ENCODE peak calls at places on chromosomes 6 and 20, in four cellular contexts. M is ovary, G is cardiac muscle cell, O is thyroid gland. T is an unnamed sample.

GRCh38 chr6:145051661-145052060 is 683.7 kb downstream of the EPM2A start:
- DNase-seq in M (no peak), G (no peak), O (no peak), T (no peak)

GRCh38 chr6:52231411-52232127 is 12.7 kb downstream of the IL17F start:
- DNase-seq in M (no peak), G (no peak), O (no peak), T (no peak)

GRCh38 chr20:22248052-22248667 is 336.2 kb downstream of the FOXA2 start:
- DNase-seq in M (no peak), G (peak), O (peak), T (no peak)

GRCh38 chr20:11499235-11499634 is 418.5 kb upstream of the BTBD3 start:
- DNase-seq in M (no peak), G (no peak), O (no peak), T (no peak)

GRCh38 chr6:79045966-79046365 is 32.1 kb downstream of the PHIP start:
- DNase-seq in M (no peak), G (no peak), O (no peak), T (no peak)

GRCh38 chr20:34200020-34200419 is 41.2 kb upstream of the ASIP start:
- DNase-seq in M (no peak), G (no peak), O (no peak), T (no peak)

GRCh38 chr6:105810922-105811482 is 275.1 kb upstream of the PRDM1 start:
- DNase-seq in M (no peak), G (no peak), O (no peak), T (no peak)

GRCh38 chr6:107561325-107561724 is 71.4 kb downstream of the SOBP start:
- DNase-seq in M (peak), G (peak), O (peak), T (no peak)

GRCh38 chr20:57482148-57482547 is 42.8 kb downstream of the CTCFL start:
- DNase-seq in M (no peak), G (no peak), O (peak), T (no peak)

GRCh38 chr6:164396071-164397047 is 913.0 kb downstream of the C6orf118 start:
- DNase-seq in M (no peak), G (peak), O (no peak), T (no peak)

GRCh38 chr6:12241493-12242214 is 48.5 kb upstream of the EDN1 start:
- DNase-seq in M (no peak), G (no peak), O (no peak), T (no peak)

GRCh38 chr6:41371992-41372525 is 36.7 kb downstream of the NCR2 start:
- DNase-seq in M (peak), G (peak), O (peak), T (no peak)

GRCh38 chr20:58945967-58946631 is 35.0 kb upstream of the NELFCD start:
- DNase-seq in M (no peak), G (no peak), O (no peak), T (no peak)

GRCh38 chr20:13930246-13930645 is 60.2 kb downstream of the SEL1L2 start:
- DNase-seq in M (no peak), G (no peak), O (no peak), T (no peak)

GRCh38 chr6:36633915-36634314 is 39.8 kb downstream of the SRSF3 start:
- DNase-seq in M (peak), G (peak), O (peak), T (peak)

GRCh38 chr6:11999245-11999644 is 12.9 kb upstream of the HIVEP1 start:
- DNase-seq in M (no peak), G (peak), O (no peak), T (no peak)

GRCh38 chr6:7156666-7157278 is 49.0 kb downstream of the RREB1 start:
- DNase-seq in M (no peak), G (peak), O (peak), T (peak)

GRCh38 chr6:157087974-157088373 is 235.3 kb downstream of the TMEM242 start:
- DNase-seq in M (no peak), G (no peak), O (no peak), T (no peak)

GRCh38 chr20:35264755-35265154 is 13.2 kb downstream of the MMP24OS start:
- DNase-seq in M (no peak), G (no peak), O (no peak), T (no peak)

GRCh38 chr20:23782366-23782983 is 31.7 kb upstream of the CST1 start:
- DNase-seq in M (no peak), G (peak), O (no peak), T (no peak)

GRCh38 chr20:59043698-59044097 is 1.1 kb upstream of the PRELID3B start:
- DNase-seq in M (no peak), G (no peak), O (peak), T (no peak)

GRCh38 chr20:45293041-45294002 is 13.3 kb upstream of the RBPJL start:
- DNase-seq in M (peak), G (peak), O (peak), T (peak)
- TF ChIP-seq CTCF in M (peak), G (peak), O (peak), T (peak)

GRCh38 chr6:55239099-55239498 is 64.8 kb downstream of the HCRTR2 start:
- DNase-seq in M (no peak), G (peak), O (peak), T (no peak)
- H3K27ac ChIP-seq in M (no peak), G (no peak), O (no peak), T (no peak)

GRCh38 chr6:1237636-1238035 is 74.3 kb upstream of the FOXQ1 start:
- DNase-seq in M (no peak), G (no peak), O (no peak), T (no peak)

GRCh38 chr6:1238040-1238439 is 73.9 kb upstream of the FOXQ1 start:
- DNase-seq in M (no peak), G (no peak), O (no peak), T (no peak)

GRCh38 chr6:1240766-1241165 is 71.1 kb upstream of the FOXQ1 start:
- DNase-seq in M (no peak), G (peak), O (no peak), T (no peak)

GRCh38 chr6:1242021-1242420 is 69.9 kb upstream of the FOXQ1 start:
- DNase-seq in M (no peak), G (no peak), O (no peak), T (no peak)

DNA sequence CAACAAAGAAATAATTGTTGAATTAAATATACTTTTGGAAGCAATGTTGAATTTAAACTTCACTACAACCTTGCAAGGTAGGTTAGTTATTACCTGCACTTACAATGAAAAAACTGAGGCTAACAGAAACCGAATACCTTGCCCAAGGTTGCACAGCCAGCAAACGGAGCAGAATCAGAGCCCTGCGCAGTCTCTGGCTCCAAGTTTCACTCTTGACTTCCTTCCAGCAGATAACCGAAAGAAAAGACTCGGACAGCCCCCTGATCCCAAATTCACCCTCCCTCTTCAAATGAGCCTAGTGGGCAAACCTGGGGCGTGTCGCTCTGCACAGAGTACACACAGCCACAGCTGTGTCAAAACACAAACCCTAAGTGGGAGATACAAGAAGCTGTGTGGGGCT is 72.1 kb upstream of the FOXQ1 start:
- DNase-seq in M (no peak), G (no peak), O (no peak), T (no peak)
- H3K4me3 ChIP-seq in M (no peak), G (no peak), O (no peak), T (no peak)

GRCh38 chr6:119350202-119351004 is 842 bp upstream of the MAN1A1 start:
- DNase-seq in M (no peak), G (peak), O (no peak), T (peak)

GRCh38 chr6:119349041-119349340 is 570 bp downstream of the MAN1A1 start:
- DNase-seq in M (no peak), G (no peak), O (no peak), T (no peak)

GRCh38 chr6:119348308-119349040 is 1.1 kb downstream of the MAN1A1 start:
- DNase-seq in M (peak), G (peak), O (peak), T (no peak)

GRCh38 chr6:119349341-119350201 is at the start of gene MAN1A1:
- DNase-seq in M (peak), G (peak), O (peak), T (peak)

DNA sequence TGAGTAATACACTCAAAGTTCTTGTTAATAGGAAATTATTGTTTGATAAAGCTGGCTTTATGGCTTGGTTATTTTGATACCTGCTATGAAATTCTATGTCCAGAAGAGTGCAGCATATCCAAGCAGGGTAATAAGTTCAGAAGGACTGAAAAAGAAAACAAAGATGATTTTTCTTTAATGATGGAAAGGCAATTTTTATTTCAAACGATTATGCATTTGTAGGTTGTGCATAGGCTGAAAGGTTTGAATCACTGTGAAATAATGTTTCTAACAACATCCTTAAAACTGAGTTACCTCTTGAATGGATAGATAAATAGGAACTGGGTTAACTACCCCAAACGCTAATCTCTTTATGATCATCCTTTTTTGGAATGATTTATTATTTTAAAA is 1.4 kb upstream of the MAN1A1 start:
- DNase-seq in M (no peak), G (peak), O (no peak), T (no peak)
- TF ChIP-seq CTCF in M (no peak), G (peak), O (peak), T (peak)

DNA sequence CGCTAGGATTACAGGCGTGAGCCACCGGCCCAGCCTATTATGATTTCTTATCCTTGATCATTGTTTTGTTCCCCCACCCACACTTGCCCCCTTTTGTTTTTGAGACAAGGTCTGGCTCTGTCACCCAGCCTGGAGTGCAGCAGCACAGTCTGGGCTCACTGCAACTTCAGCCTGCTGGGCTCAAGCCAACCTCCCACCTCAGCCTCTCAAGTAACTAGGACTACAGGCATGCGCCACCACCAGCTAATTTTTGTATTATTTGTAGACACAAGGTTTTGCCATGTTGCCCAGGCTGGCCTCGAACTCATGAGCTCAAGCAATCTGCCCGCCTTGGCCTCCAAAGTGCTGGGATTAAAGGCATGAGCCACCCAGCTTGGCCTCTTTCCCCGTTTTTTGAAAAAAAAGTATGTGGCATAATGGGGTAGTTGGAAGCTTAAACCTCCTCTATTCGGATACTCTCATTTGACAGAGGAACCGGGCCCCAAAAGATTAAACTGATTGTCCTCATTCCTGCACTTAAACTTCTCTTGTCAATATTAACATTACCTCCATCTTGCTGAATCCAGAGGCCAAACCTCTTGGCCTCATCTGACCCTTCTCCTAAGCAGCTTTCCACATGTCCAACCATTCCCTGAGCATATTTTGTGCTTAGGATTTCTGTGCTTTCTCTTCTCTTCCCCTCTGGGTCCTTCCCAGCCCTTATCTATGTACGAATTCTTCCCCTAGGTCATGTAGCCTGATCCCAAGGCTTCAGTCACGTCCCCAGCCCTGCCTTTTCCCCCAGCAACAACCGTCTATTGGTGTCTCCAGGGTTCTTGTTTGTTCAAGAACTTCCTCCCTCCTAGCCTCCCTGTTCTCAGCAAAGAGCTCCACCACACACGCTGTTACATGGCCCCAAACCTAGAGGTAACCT is 6.1 kb upstream of the EZR start:
- DNase-seq in M (no peak), G (no peak), O (no peak), T (no peak)
- H3K27ac ChIP-seq in M (no peak), G (peak), O (no peak), T (no peak)

GRCh38 chr20:63141531-63141930 is 74.4 kb downstream of the YTHDF1 start:
- DNase-seq in M (no peak), G (no peak), O (no peak), T (no peak)
- H3K4me3 ChIP-seq in M (no peak), G (no peak), O (no peak), T (no peak)

GRCh38 chr6:160519603-160520042 is 144.5 kb downstream of the LPA start:
- DNase-seq in M (no peak), G (no peak), O (no peak), T (no peak)
- TF ChIP-seq CTCF in M (no peak), G (peak), O (no peak), T (no peak)

GRCh38 chr6:137852346-137852745 is 14.7 kb upstream of the TNFAIP3 start:
- DNase-seq in M (no peak), G (no peak), O (no peak), T (no peak)

GRCh38 chr6:137852811-137853210 is 14.2 kb upstream of the TNFAIP3 start:
- DNase-seq in M (no peak), G (no peak), O (no peak), T (no peak)

GRCh38 chr6:137850816-137851602 is 16.1 kb upstream of the TNFAIP3 start:
- DNase-seq in M (no peak), G (no peak), O (no peak), T (no peak)

GRCh38 chr6:137850137-137850714 is 16.8 kb upstream of the TNFAIP3 start:
- DNase-seq in M (no peak), G (no peak), O (no peak), T (no peak)

DNA sequence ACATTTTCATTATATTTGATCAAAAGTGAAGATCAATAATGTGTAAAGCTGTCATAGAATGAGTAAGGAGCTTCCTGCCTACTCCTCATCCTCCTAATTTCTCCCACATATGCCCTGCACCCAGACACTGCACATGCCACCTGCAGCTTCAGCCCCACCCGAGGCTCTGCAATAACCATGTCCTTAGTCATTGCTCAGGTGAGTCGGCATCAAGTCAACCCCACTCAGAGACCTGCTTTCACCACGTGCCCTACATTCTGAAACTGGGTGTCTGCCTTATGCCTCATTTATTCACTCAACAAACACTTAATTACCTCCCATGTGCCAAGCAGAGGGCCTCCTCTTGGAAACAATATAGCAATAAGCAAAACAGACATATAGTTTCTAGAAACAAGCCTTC is 15.4 kb upstream of the TNFAIP3 start:
- DNase-seq in M (no peak), G (no peak), O (no peak), T (no peak)
- H3K27ac ChIP-seq in M (no peak), G (no peak), O (no peak), T (no peak)

DNA sequence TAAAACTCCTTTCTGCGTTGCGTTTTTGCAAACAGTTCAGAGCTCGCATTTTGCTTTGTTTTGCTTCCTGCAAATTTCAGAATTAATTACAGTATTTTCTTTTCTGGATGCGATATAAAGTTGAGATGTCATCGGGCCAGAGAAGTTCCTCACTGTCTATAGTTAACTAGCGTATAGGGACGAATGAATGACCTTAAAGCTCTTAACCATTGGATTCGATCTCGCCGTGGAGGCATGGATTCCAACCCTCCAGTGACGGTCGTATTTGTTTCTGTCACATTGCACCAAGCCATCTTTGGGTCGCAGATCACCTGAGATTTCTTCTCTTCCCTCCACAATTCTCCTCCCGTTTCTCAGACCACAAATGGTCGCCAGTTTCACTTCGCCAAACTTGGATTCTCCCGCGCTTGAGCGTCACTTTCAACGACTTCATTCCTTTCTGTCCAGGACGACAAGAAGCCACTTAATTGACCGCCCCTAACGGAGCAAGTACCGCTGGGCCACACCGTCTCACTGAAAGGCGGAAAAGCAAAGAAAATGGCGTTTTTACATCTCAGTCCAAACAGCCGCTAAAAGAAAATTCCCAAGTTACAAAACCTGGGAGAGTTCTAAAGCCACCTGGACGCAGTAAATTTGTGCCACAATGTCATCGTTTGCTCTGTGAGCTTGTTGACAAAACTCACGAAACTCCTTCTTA is 85.3 kb upstream of the ZNF184 start:
- DNase-seq in M (no peak), G (no peak), O (no peak), T (no peak)
- H3K4me3 ChIP-seq in M (no peak), G (no peak), O (no peak), T (no peak)

GRCh38 chr6:30912746-30913520 is 1.1 kb upstream of the VARS2 start:
- DNase-seq in M (no peak), G (no peak), O (no peak), T (no peak)

GRCh38 chr6:30915591-30915946 is 1.5 kb downstream of the VARS2 start:
- DNase-seq in M (peak), G (peak), O (peak), T (no peak)

GRCh38 chr6:30914854-30915590 is 984 bp downstream of the VARS2 start:
- DNase-seq in M (peak), G (no peak), O (no peak), T (no peak)

GRCh38 chr6:30913721-30914075 is 340 bp upstream of the VARS2 start:
- DNase-seq in M (no peak), G (no peak), O (no peak), T (no peak)

DNA sequence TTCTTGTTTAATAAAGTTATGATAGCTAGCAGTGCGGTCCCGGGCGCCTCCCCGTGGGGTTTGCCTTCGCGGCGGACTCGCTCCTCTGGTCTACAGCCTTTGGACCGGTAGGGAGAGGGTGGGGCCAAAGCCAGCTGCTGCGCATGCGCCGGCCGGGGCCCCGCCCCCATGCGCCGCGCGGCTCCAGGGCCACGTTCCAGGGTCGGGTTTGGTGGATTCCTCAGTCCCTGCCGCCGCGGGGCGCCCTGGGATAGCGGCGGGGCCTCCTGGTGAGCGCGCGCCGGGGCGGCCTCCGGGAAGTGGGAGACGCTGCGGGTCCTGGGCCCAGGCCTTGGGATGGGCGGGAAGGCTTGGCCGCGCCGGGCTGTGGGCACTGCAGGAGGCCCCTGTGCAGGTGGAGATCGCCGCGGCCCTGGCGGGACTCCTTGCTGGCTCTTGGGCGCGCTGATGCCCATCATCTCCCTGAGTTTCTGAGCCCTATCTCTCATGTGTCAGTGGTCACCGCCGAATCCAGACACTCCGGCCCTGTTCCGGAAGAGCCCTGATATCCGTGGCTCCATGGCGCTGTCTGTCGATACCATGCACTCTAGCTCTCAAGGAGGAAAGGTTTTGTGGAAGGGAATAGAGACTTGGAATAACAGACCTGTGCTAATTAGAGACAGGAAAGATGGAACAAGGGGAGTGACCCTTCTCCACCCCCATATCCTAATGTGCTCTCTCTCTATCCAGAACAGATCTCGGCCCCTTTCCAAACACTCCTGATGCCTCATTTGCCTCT is at the start of gene VARS2:
- DNase-seq in M (peak), G (peak), O (peak), T (peak)
- TF ChIP-seq CTCF in M (peak), G (peak), O (no peak), T (no peak)

T was measured in lung.